ENCODE peak calls at places on chromosomes 12 and 14, in eight cellular contexts. P is Peyer's patch, K is AG10803, O is AG04449, M is stomach, V is Calu3, Z is hepatocyte, J is GM13977. B is an unnamed sample.

GRCh38 chr12:70393787-70394519 is 27.9 kb downstream of the KCNMB4 start:
- DNase-seq in J (no peak), P (no peak), K (peak; percentile 71), Z (no peak), M (no peak), O (peak; percentile 26), V (no peak), B (no peak)

GRCh38 chr14:90784621-90785270 is 31.5 kb downstream of the TTC7B start:
- DNase-seq in K (no peak), V (no peak), J (no peak), Z (no peak), P (no peak), M (no peak), O (no peak), B (no peak)

GRCh38 chr14:32361674-32362073 is 32.6 kb downstream of the AKAP6 start:
- DNase-seq in K (no peak), V (no peak), P (no peak), Z (no peak), J (no peak), O (no peak), M (no peak), B (no peak)

GRCh38 chr12:42426733-42427132 is 100.8 kb downstream of the PPHLN1 start:
- DNase-seq in J (no peak), P (no peak), Z (no peak), O (no peak), K (peak; percentile 27), M (no peak), V (no peak), B (no peak)

GRCh38 chr12:12976366-12976765 is 23.7 kb downstream of the HEBP1 start:
- DNase-seq in K (peak; percentile 94), M (no peak), Z (no peak), J (no peak), O (peak; percentile 92), V (no peak), P (no peak), B (no peak)

GRCh38 chr12:54352891-54353874 is 11.1 kb downstream of the GPR84 start:
- DNase-seq in M (no peak), Z (peak; percentile 70), O (no peak), K (peak; percentile 81), J (no peak), V (no peak), P (no peak), B (no peak)

GRCh38 chr12:109542014-109542413 is 31.3 kb downstream of the MMAB start:
- DNase-seq in O (no peak), V (no peak), K (peak; percentile 43), J (no peak), Z (no peak), M (no peak), P (no peak), B (no peak)

GRCh38 chr12:101940400-101940950 is 63.1 kb downstream of the DRAM1 start:
- DNase-seq in O (no peak), J (no peak), Z (no peak), M (no peak), V (no peak), P (no peak), K (no peak), B (no peak)

GRCh38 chr12:11778703-11779102 is 129.2 kb downstream of the ETV6 start:
- DNase-seq in K (no peak), O (no peak), M (no peak), V (no peak), P (no peak), J (no peak), Z (no peak), B (no peak)

GRCh38 chr12:107778383-107779015 is 4.0 kb downstream of the ASCL4 start:
- DNase-seq in V (no peak), P (no peak), O (no peak), Z (no peak), M (no peak), K (no peak), J (no peak), B (no peak)

GRCh38 chr12:126389215-126389841 is 1324.1 kb downstream of the AACS start:
- DNase-seq in Z (peak; percentile 13), M (no peak), O (no peak), J (no peak), P (no peak), V (no peak), K (peak; percentile 84), B (no peak)

GRCh38 chr14:94884616-94885230 is 114.8 kb upstream of the GSC start:
- DNase-seq in J (no peak), K (no peak), O (no peak), P (no peak), V (no peak), M (no peak), Z (no peak), B (no peak)

GRCh38 chr12:69779928-69780327 is 41.3 kb downstream of the RAB3IP start:
- DNase-seq in M (no peak), V (peak; percentile 74), O (no peak), Z (no peak), P (no peak), J (no peak), K (peak; percentile 11), B (no peak)

GRCh38 chr14:70113211-70113610 is 75.5 kb downstream of the SLC8A3 start:
- DNase-seq in Z (no peak), M (no peak), K (no peak), J (no peak), P (no peak), O (no peak), V (no peak), B (no peak)

GRCh38 chr14:67674139-67674479 is 323 bp downstream of the VTI1B start:
- DNase-seq in O (no peak), V (peak; percentile 83), J (peak; percentile 56), Z (peak; percentile 87), P (peak; percentile 79), M (peak; percentile 73), K (peak; percentile 52), B (peak; percentile 67)

GRCh38 chr14:67675219-67675582 is 769 bp upstream of the VTI1B start:
- DNase-seq in J (no peak), V (no peak), M (no peak), Z (no peak), K (no peak), P (no peak), O (no peak), B (no peak)

GRCh38 chr14:67673451-67673850 is 981 bp downstream of the VTI1B start:
- DNase-seq in J (no peak), V (no peak), O (no peak), K (peak; percentile 21), Z (no peak), P (no peak), M (no peak), B (no peak)

GRCh38 chr14:67680121-67680602 is 5.7 kb upstream of the VTI1B start:
- DNase-seq in K (peak; percentile 68), O (peak; percentile 71), V (no peak), M (no peak), J (peak; percentile 81), P (no peak), Z (peak; percentile 56), B (peak; percentile 84)

GRCh38 chr14:67674480-67675218 is at the start of gene VTI1B:
- DNase-seq in O (no peak), Z (peak; percentile 89), V (peak; percentile 78), K (peak; percentile 72), J (peak; percentile 89), P (peak; percentile 90), M (peak; percentile 72), B (peak; percentile 90)
- TF ChIP-seq CTCF in O (no peak), Z (peak; percentile 40), V (no peak), K (peak; percentile 34), J (peak; percentile 12), P (no peak), M (no peak), B (no peak)

GRCh38 chr12:105561981-105562726 is 231.7 kb downstream of the C12orf75 start:
- DNase-seq in Z (peak; percentile 31), O (peak; percentile 45), M (peak; percentile 33), V (peak; percentile 74), K (peak; percentile 91), P (no peak), J (no peak), B (no peak)
- TF ChIP-seq CTCF in Z (no peak), O (peak; percentile 8), M (no peak), V (no peak), K (no peak), P (no peak), J (no peak), B (no peak)

DNA sequence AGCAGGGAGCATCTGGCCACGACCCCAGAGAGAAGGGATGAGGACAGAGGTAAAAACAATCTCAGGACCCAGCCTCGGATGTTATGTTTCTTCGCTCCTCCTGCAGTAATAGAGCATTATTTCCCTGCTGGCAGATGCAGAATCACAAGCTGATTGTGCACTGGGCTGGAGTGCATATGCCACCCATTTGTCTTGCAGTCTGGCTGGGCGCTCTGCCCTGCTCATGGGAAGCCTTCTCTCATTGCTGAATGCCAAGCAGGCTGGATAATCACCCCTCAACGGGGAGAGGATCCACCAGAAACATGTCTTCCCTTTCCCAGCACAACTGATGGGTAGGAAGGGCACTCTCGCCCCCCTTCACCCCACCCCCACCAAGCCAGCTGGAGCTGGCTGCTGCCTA is 8.5 kb upstream of the VASH1 start:
- DNase-seq in M (no peak), P (no peak), K (no peak), Z (no peak), O (no peak), V (no peak), J (no peak), B (no peak)
- TF ChIP-seq CTCF in M (no peak), P (no peak), K (no peak), Z (no peak), O (no peak), V (no peak), J (no peak), B (no peak)

GRCh38 chr12:78473136-78473535 is 391.4 kb upstream of the SYT1 start:
- DNase-seq in M (no peak), K (peak; percentile 9), J (no peak), V (no peak), P (no peak), O (no peak), Z (peak; percentile 8), B (no peak)

GRCh38 chr12:78473561-78473960 is 391.0 kb upstream of the SYT1 start:
- DNase-seq in V (no peak), J (no peak), Z (no peak), K (no peak), O (no peak), M (no peak), P (no peak), B (no peak)

GRCh38 chr12:78470354-78471195 is 394.0 kb upstream of the SYT1 start:
- DNase-seq in M (no peak), J (no peak), V (peak; percentile 58), O (peak; percentile 9), K (peak; percentile 50), P (no peak), Z (peak; percentile 43), B (no peak)
- TF ChIP-seq CTCF in M (no peak), J (peak; percentile 38), V (peak; percentile 39), O (peak; percentile 55), K (peak; percentile 65), P (no peak), Z (peak; percentile 55), B (peak; percentile 29)

GRCh38 chr14:56555921-56556570 is 23.6 kb upstream of the TMEM260 start:
- DNase-seq in P (no peak), O (no peak), Z (peak; percentile 54), J (peak; percentile 12), V (no peak), M (no peak), K (peak; percentile 41), B (no peak)
- TF ChIP-seq CTCF in P (peak; percentile 13), O (peak; percentile 39), Z (peak; percentile 75), J (peak; percentile 49), V (peak; percentile 31), M (no peak), K (peak; percentile 61), B (no peak)

GRCh38 chr12:96399081-96399918 is 939 bp downstream of the CDK17 start:
- DNase-seq in K (peak; percentile 74), J (peak; percentile 86), O (no peak), P (peak; percentile 84), V (peak; percentile 69), M (peak; percentile 70), Z (peak; percentile 76), B (peak; percentile 88)
- TF ChIP-seq CTCF in K (peak; percentile 38), J (peak; percentile 13), O (peak; percentile 47), P (peak; percentile 23), V (no peak), M (no peak), Z (no peak), B (no peak)

B was measured in GM20000.